ENCODE peak calls at places on chromosome 7, in nine cellular contexts. V is AG04450; S is CD4-positive, alpha-beta memory T cell; Q is colonic mucosa; I is GM23248; O is sigmoid colon; E is tibial artery; A is A549; N is heart right ventricle. P is an unnamed sample.

GRCh38 chr7:137403282-137403681 is 59.7 kb upstream of the PTN start:
- DNase-seq in V (no peak), S (no peak), Q (no peak), I (no peak), O (no peak), E (no peak), A (no peak), N (no peak), P (no peak)

GRCh38 chr7:156820445-156821063 is 72.4 kb downstream of the LMBR1 start:
- DNase-seq in V (no peak), S (no peak), Q (no peak), I (peak; percentile 12), O (no peak), E (no peak), A (no peak), N (no peak), P (no peak)

GRCh38 chr7:133662276-133662675 is 409.4 kb downstream of the EXOC4 start:
- DNase-seq in V (no peak), S (no peak), Q (no peak), I (no peak), O (no peak), E (no peak), A (no peak), N (no peak), P (no peak)

GRCh38 chr7:40700653-40701475 is 566.1 kb downstream of the SUGCT start:
- DNase-seq in V (no peak), S (no peak), Q (no peak), I (peak; percentile 53), O (no peak), E (no peak), A (no peak), N (no peak), P (peak; percentile 23)

GRCh38 chr7:78254397-78255055 is 456.0 kb downstream of the PHTF2 start:
- DNase-seq in V (no peak), S (no peak), Q (no peak), I (no peak), O (no peak), E (no peak), A (no peak), N (no peak), P (no peak)

GRCh38 chr7:7583731-7584130 is 17.0 kb downstream of the MIOS start:
- DNase-seq in V (no peak), S (no peak), Q (no peak), I (no peak), O (no peak), E (no peak), A (no peak), N (no peak), P (no peak)

GRCh38 chr7:95004618-95005282 is 97.4 kb downstream of the PPP1R9A start:
- DNase-seq in V (no peak), S (no peak), Q (no peak), I (peak; percentile 5), O (no peak), E (no peak), A (peak; percentile 44), N (peak; percentile 38), P (no peak)

GRCh38 chr7:105141068-105141467 is 127.1 kb downstream of the KMT2E start:
- DNase-seq in V (peak; percentile 65), S (no peak), Q (no peak), I (peak; percentile 64), O (no peak), E (no peak), A (peak; percentile 40), N (no peak), P (peak; percentile 12)

DNA sequence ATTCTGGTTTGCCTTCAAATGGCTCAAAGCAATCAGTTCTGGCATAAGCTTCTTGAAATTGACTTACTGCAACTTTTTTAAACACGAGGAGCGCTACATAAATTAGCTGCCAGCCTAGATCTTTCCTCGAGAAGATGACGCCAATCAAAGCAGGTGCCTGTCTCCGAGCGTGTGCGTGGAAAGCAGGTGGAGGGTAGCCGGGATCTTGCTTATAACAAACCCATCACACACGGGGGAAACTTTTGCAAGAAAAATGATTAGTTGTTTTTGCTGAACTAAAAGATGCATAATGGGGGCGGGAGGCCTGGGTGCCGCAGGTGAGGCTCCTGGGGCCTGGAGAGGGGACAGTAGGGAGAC is 268.2 kb downstream of the MAD1L1 start:
- DNase-seq in V (no peak), S (no peak), Q (no peak), I (no peak), O (no peak), E (no peak), A (no peak), N (no peak), P (no peak)
- H3K4me3 ChIP-seq in V (no peak overlapping the region), S (no peak overlapping the region), Q (no peak overlapping the region), I (no peak overlapping the region), O (no peak overlapping the region), E (no peak overlapping the region), A (no peak overlapping the region), N (no peak overlapping the region), P (no peak overlapping the region)

GRCh38 chr7:104017001-104017400 is 27.5 kb upstream of the RELN start:
- DNase-seq in V (no peak), S (no peak), Q (no peak), I (no peak), O (no peak), E (no peak), A (no peak), N (no peak), P (no peak)
- H3K27ac ChIP-seq in V (no peak overlapping the region), S (no peak overlapping the region), Q (no peak overlapping the region), I (no peak overlapping the region), O (no peak overlapping the region), E (no peak overlapping the region), A (no peak overlapping the region), N (no peak overlapping the region), P (no peak overlapping the region)

DNA sequence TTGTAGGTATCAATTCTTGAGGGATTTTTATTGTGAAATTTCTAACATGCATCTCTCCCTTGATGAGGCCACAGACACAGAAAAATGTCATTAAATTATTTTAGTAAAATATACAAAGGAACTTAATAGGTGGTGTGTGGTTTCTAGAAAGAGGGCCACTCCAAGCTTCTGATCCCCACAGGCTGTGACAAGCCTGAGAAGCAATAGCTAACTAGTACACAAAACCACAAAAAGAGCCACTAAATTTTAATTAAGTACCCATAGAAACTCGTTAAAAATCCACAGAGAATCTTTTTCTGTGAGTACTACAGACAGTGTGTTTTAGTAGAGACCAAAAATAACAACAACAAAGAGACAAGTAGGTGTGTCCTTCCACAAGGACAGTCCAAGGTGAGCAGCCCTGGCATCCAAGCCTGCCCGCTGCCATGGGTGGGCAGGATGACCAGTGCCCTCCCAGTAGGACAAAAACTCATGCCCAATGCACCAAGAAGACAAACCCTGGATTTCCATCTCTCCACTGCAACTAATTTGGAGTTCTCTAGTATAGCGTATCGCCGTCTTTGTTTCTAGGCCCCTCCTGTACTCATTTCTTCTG is 81.0 kb downstream of the RNF216 start:
- DNase-seq in V (no peak), S (peak; percentile 31), Q (no peak), I (no peak), O (no peak), E (no peak), A (no peak), N (no peak), P (no peak)
- H3K4me3 ChIP-seq in V (no peak overlapping the region), S (no peak overlapping the region), Q (no peak overlapping the region), I (no peak overlapping the region), O (no peak overlapping the region), E (no peak overlapping the region), A (no peak overlapping the region), N (no peak overlapping the region), P (no peak overlapping the region)

GRCh38 chr7:27154369-27154768 is 2.0 kb upstream of the HOXA3 start:
- DNase-seq in V (no peak), S (no peak), Q (peak; percentile 29), I (no peak), O (peak; percentile 61), E (no peak), A (no peak), N (no peak), P (no peak)

GRCh38 chr7:27155816-27156507 is 513 bp downstream of the HOXA7 start:
- DNase-seq in V (no peak), S (peak; percentile 42), Q (peak; percentile 70), I (peak; percentile 78), O (peak; percentile 80), E (no peak), A (peak; percentile 41), N (no peak), P (no peak)

GRCh38 chr7:27156508-27156898 is at the start of gene HOXA7:
- DNase-seq in V (no peak), S (no peak), Q (peak; percentile 82), I (peak; percentile 91), O (peak; percentile 96), E (no peak), A (peak; percentile 73), N (no peak), P (no peak)

GRCh38 chr7:27153526-27153925 is 1.1 kb upstream of the HOXA3 start:
- DNase-seq in V (no peak), S (no peak), Q (peak; percentile 25), I (no peak), O (no peak), E (no peak), A (no peak), N (no peak), P (no peak)

GRCh38 chr7:27154901-27155815 is 1.3 kb downstream of the HOXA7 start:
- DNase-seq in V (no peak), S (no peak), Q (peak; percentile 60), I (peak; percentile 34), O (peak; percentile 68), E (no peak), A (no peak), N (no peak), P (peak; percentile 34)
- H3K27ac ChIP-seq in V (no peak overlapping the region), S (no peak overlapping the region), Q (peak overlapping the region; percentile 94), I (peak overlapping the region; percentile 49), O (peak overlapping the region; percentile 96), E (peak overlapping the region; percentile 84), A (peak overlapping the region; percentile 74), N (no peak overlapping the region), P (no peak overlapping the region)

GRCh38 chr7:100219271-100219737 is 445 bp upstream of the PVRIG start:
- DNase-seq in V (no peak), S (peak; percentile 20), Q (no peak), I (no peak), O (peak; percentile 51), E (no peak), A (no peak), N (no peak), P (peak; percentile 17)
- H3K4me3 ChIP-seq in V (no peak overlapping the region), S (peak overlapping the region; percentile 91), Q (no peak overlapping the region), I (no peak overlapping the region), O (no peak overlapping the region), E (no peak overlapping the region), A (no peak overlapping the region), N (no peak overlapping the region), P (peak overlapping the region; percentile 81)

DNA sequence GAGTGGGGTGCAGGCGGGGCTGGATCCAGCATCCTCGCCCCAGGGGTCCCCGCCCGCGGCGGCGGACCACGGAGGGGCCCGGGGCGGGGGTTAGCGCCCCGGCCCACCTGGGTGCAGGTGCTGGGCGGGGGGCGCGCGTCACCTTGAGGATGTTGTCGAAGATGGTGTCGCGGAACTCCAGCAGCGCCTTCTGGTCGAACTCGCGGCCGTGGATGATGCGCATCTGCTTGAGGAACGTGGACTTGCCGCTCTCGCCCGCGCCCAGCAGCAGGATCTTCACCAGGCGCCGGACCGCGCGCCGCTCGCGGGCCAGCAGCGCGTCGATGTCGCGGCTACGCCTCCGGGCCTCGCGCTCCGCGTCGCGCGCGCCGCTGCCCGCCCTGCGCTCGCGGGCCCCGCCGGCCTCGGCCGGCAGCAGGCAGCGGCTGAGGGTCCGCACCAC is 376 bp downstream of the GNA12 start:
- DNase-seq in V (no peak), S (no peak), Q (no peak), I (peak; percentile 82), O (peak; percentile 81), E (peak; percentile 44), A (peak; percentile 31), N (peak; percentile 18), P (no peak)
- H3K27ac ChIP-seq in V (no peak overlapping the region), S (peak overlapping the region; percentile 32), Q (no peak overlapping the region), I (no peak overlapping the region), O (peak overlapping the region; percentile 83), E (peak overlapping the region; percentile 68), A (peak overlapping the region; percentile 75), N (peak overlapping the region; percentile 58), P (peak overlapping the region; percentile 59)

P was measured in naive thymus-derived CD4-positive, alpha-beta T cell.